ENCODE peak calls at places on chromosomes 11 and 22, in ten cellular contexts. A, T, C, W, O, L, P, K, U and D are unnamed samples.

GRCh38 chr11:113532697-113533424 is 57.7 kb upstream of the DRD2 start:
- DNase-seq in A (peak), T (peak), C (peak), W (peak), O (peak), L (peak), P (peak), K (peak), U (peak), D (peak)

GRCh38 chr11:32985600-32985999 is 30.1 kb upstream of the DEPDC7 start:
- DNase-seq in A (no peak), T (no peak), C (no peak), W (no peak), O (no peak), L (no peak), P (no peak), K (no peak), U (no peak), D (no peak)

GRCh38 chr11:44066732-44067131 is 662 bp downstream of the ACCS start:
- DNase-seq in A (no peak), T (no peak), C (peak), W (no peak), O (peak), L (no peak), P (peak), K (no peak), U (no peak), D (no peak)

GRCh38 chr11:17173332-17173731 is 34.5 kb downstream of the PIK3C2A start:
- DNase-seq in A (no peak), T (no peak), C (no peak), W (no peak), O (no peak), L (no peak), P (no peak), K (no peak), U (no peak), D (no peak)

GRCh38 chr11:16632295-16633200 is 105.9 kb upstream of the C11orf58 start:
- DNase-seq in A (no peak), T (no peak), C (no peak), W (no peak), O (peak), L (no peak), P (peak), K (no peak), U (no peak), D (no peak)

GRCh38 chr11:62792193-62792575 is 378 bp upstream of the TMEM223 start:
- DNase-seq in A (peak), T (no peak), C (no peak), W (no peak), O (no peak), L (no peak), P (no peak), K (no peak), U (no peak), D (peak)

GRCh38 chr11:73140213-73141030 is 1.7 kb downstream of the FCHSD2 start:
- DNase-seq in A (peak), T (peak), C (no peak), W (no peak), O (peak), L (peak), P (peak), K (no peak), U (no peak), D (peak)

GRCh38 chr11:79200398-79201070 is 240.3 kb downstream of the TENM4 start:
- DNase-seq in A (no peak), T (no peak), C (no peak), W (no peak), O (peak), L (no peak), P (no peak), K (no peak), U (no peak), D (no peak)

GRCh38 chr11:43197357-43197756 is 114.4 kb upstream of the API5 start:
- DNase-seq in A (no peak), T (no peak), C (no peak), W (no peak), O (no peak), L (no peak), P (no peak), K (no peak), U (no peak), D (no peak)

GRCh38 chr11:22656128-22656527 is 10.3 kb upstream of the GAS2 start:
- DNase-seq in A (no peak), T (no peak), C (no peak), W (no peak), O (peak), L (no peak), P (no peak), K (no peak), U (no peak), D (no peak)

GRCh38 chr11:65491614-65492386 is 7.0 kb upstream of the MALAT1 start:
- DNase-seq in A (peak), T (peak), C (peak), W (no peak), O (peak), L (no peak), P (peak), K (no peak), U (no peak), D (no peak)

GRCh38 chr22:17266261-17266971 is 47.2 kb upstream of the ADA2 start:
- DNase-seq in A (peak), T (no peak), C (no peak), W (no peak), O (no peak), L (peak), P (peak), K (peak), U (no peak), D (no peak)

GRCh38 chr11:18650859-18651557 is 16.9 kb upstream of the SPTY2D1 start:
- DNase-seq in A (peak), T (peak), C (no peak), W (no peak), O (peak), L (peak), P (peak), K (peak), U (no peak), D (peak)

GRCh38 chr22:43094085-43094484 is 4.9 kb upstream of the TTLL1 start:
- DNase-seq in A (no peak), T (no peak), C (no peak), W (no peak), O (no peak), L (no peak), P (peak), K (no peak), U (no peak), D (no peak)

GRCh38 chr11:8258771-8259170 is 4.9 kb downstream of the LMO1 start:
- DNase-seq in A (no peak), T (no peak), C (peak), W (no peak), O (peak), L (no peak), P (no peak), K (no peak), U (no peak), D (no peak)

GRCh38 chr11:131966667-131967066 is 596.3 kb downstream of the NTM start:
- DNase-seq in A (no peak), T (no peak), C (no peak), W (no peak), O (no peak), L (no peak), P (no peak), K (no peak), U (no peak), D (no peak)

GRCh38 chr11:3905080-3905953 is 49.9 kb downstream of the STIM1 start:
- DNase-seq in A (no peak), T (peak), C (peak), W (peak), O (peak), L (peak), P (peak), K (peak), U (peak), D (no peak)

GRCh38 chr11:130476200-130476921 is 27.9 kb downstream of the ADAMTS15 start:
- DNase-seq in A (no peak), T (no peak), C (no peak), W (no peak), O (no peak), L (peak), P (no peak), K (no peak), U (no peak), D (peak)

GRCh38 chr22:36439481-36440271 is 41.8 kb downstream of the TXN2 start:
- DNase-seq in A (no peak), T (no peak), C (peak), W (no peak), O (peak), L (no peak), P (peak), K (no peak), U (no peak), D (no peak)

GRCh38 chr11:31598454-31598853 is 88.9 kb downstream of the ELP4 start:
- DNase-seq in A (no peak), T (no peak), C (no peak), W (no peak), O (no peak), L (no peak), P (no peak), K (no peak), U (no peak), D (no peak)

GRCh38 chr11:130055637-130056036 is 14.1 kb upstream of the APLP2 start:
- DNase-seq in A (no peak), T (no peak), C (no peak), W (no peak), O (peak), L (no peak), P (no peak), K (no peak), U (no peak), D (no peak)

GRCh38 chr11:99505831-99506230 is 485.1 kb downstream of the CNTN5 start:
- DNase-seq in A (no peak), T (no peak), C (no peak), W (no peak), O (no peak), L (no peak), P (no peak), K (no peak), U (no peak), D (no peak)

GRCh38 chr11:16191212-16191851 is 165.0 kb downstream of the SOX6 start:
- DNase-seq in A (no peak), T (no peak), C (no peak), W (no peak), O (no peak), L (no peak), P (no peak), K (no peak), U (no peak), D (no peak)

GRCh38 chr11:102850973-102851745 is 7.8 kb upstream of the MMP3 start:
- DNase-seq in A (no peak), T (no peak), C (peak), W (no peak), O (peak), L (no peak), P (no peak), K (no peak), U (no peak), D (no peak)